ENCODE peak calls at places on chromosomes 12 and 14, in four cellular contexts. P, D, U and Z are unnamed samples.

GRCh38 chr14:59275668-59276067 is 87.2 kb downstream of the DAAM1 start:
- DNase-seq in U (no peak), P (peak), D (peak), Z (peak)

GRCh38 chr14:70698288-70698687 is 56.6 kb downstream of the TTC9 start:
- DNase-seq in U (no peak), D (peak), P (peak), Z (no peak)

GRCh38 chr14:33967138-33967537 is 16.3 kb upstream of the EGLN3 start:
- DNase-seq in U (no peak), P (no peak), D (no peak), Z (no peak)

GRCh38 chr12:87196329-87196728 is 832.9 kb downstream of the C12orf50 start:
- DNase-seq in D (no peak), U (no peak), P (no peak), Z (no peak)

GRCh38 chr14:24710403-24711063 is 76.5 kb upstream of the GZMB start:
- DNase-seq in U (peak), D (peak), P (peak), Z (peak)

GRCh38 chr14:95711476-95712176 is 2.3 kb downstream of the TCL1A start:
- DNase-seq in D (no peak), P (no peak), U (no peak), Z (no peak)

GRCh38 chr12:128258866-128259555 is 8.0 kb upstream of the TMEM132C start:
- DNase-seq in U (no peak), P (peak), D (no peak), Z (no peak)

GRCh38 chr14:70186826-70187483 is 1.8 kb downstream of the SLC8A3 start:
- DNase-seq in D (no peak), P (no peak), U (no peak), Z (peak)

GRCh38 chr14:89330236-89331002 is 86.6 kb downstream of the FOXN3 start:
- DNase-seq in D (no peak), P (no peak), U (no peak), Z (no peak)

GRCh38 chr12:12902036-12902435 is 10.7 kb downstream of the GPRC5A start:
- DNase-seq in P (peak), U (no peak), D (no peak), Z (no peak)

GRCh38 chr14:38254565-38255407 is 1.1 kb downstream of the CLEC14A start:
- DNase-seq in D (no peak), U (peak), P (no peak), Z (no peak)

GRCh38 chr12:113439606-113440030 is 17.4 kb downstream of the SDSL start:
- DNase-seq in D (peak), P (peak), U (peak), Z (peak)

GRCh38 chr12:117387832-117388231 is 26.4 kb upstream of the NOS1 start:
- DNase-seq in D (no peak), P (no peak), U (no peak), Z (no peak)

GRCh38 chr14:31582286-31582691 is 21.1 kb downstream of the NUBPL start:
- DNase-seq in U (no peak), P (no peak), D (no peak), Z (no peak)

GRCh38 chr12:1796515-1797010 is 23.8 kb upstream of the LRTM2 start:
- DNase-seq in P (no peak), D (no peak), U (no peak), Z (no peak)

GRCh38 chr14:35865611-35866010 is 39.5 kb downstream of the BRMS1L start:
- DNase-seq in P (no peak), D (no peak), U (no peak), Z (no peak)

GRCh38 chr12:117966511-117966910 is 2.3 kb downstream of the KSR2 start:
- DNase-seq in D (no peak), P (no peak), U (no peak), Z (no peak)

GRCh38 chr12:52256165-52256935 is 18.1 kb upstream of the KRT86 start:
- DNase-seq in D (peak), U (no peak), P (peak), Z (no peak)

GRCh38 chr14:92627707-92628215 is 114.2 kb downstream of the RIN3 start:
- DNase-seq in P (no peak), D (no peak), U (no peak), Z (no peak)

GRCh38 chr14:88248606-88249005 is 74.5 kb downstream of the KCNK10 start:
- DNase-seq in P (peak), D (peak), U (no peak), Z (no peak)

GRCh38 chr12:52178984-52179383 is 12.8 kb downstream of the KRT80 start:
- DNase-seq in P (no peak), U (no peak), D (no peak), Z (no peak)

GRCh38 chr12:29070309-29070708 is 78.8 kb upstream of the FAR2 start:
- DNase-seq in P (no peak), D (no peak), U (no peak), Z (no peak)

GRCh38 chr12:50961708-50962107 is 9.4 kb downstream of the HIGD1C start:
- DNase-seq in P (peak), D (peak), U (no peak), Z (no peak)

GRCh38 chr14:38108681-38109080 is 99.0 kb upstream of the SSTR1 start:
- DNase-seq in U (no peak), D (no peak), P (peak), Z (peak)

GRCh38 chr12:45644521-45644920 is 85.0 kb upstream of the ARID2 start:
- DNase-seq in D (no peak), U (no peak), P (peak), Z (peak)

GRCh38 chr14:78240567-78240966 is 70.4 kb downstream of the NRXN3 start:
- DNase-seq in U (no peak), D (no peak), P (no peak), Z (no peak)

GRCh38 chr12:62922539-62922938 is 12.4 kb downstream of the PPM1H start:
- DNase-seq in U (no peak), D (no peak), P (peak), Z (no peak)

GRCh38 chr14:75427482-75428229 is at the start of gene JDP2:
- DNase-seq in P (peak), U (peak), D (peak), Z (peak)

GRCh38 chr12:110222027-110222426 is 59.0 kb upstream of the ATP2A2 start:
- DNase-seq in P (no peak), D (no peak), U (no peak), Z (no peak)

GRCh38 chr12:19288603-19289244 is 150.6 kb upstream of the AEBP2 start:
- DNase-seq in U (no peak), D (peak), P (peak), Z (peak)